ENCODE peak calls at places on chromosomes 12 and 14, in nine cellular contexts. One of them, this sample, is unnamed.

GRCh38 chr14:83164016-83164415 is 1630.4 kb upstream of the SEL1L start:
- DNase-seq in NT2/D1: no peak
- DNase-seq in cardiac muscle cell: peak
- DNase-seq in activated T-cell treated with anti-CD3 and anti-CD28 coated beads for 1 hour: no peak
- DNase-seq in AG09309: no peak
- DNase-seq in left cardiac atrium: no peak
- DNase-seq in NCI-H2029: no peak
- DNase-seq in lower leg skin: peak
- DNase-seq in NCI-H460: no peak
- DNase-seq in this sample: no peak

GRCh38 chr12:52436000-52436827 is 2.0 kb upstream of the KRT75 start:
- DNase-seq in NT2/D1: no peak
- DNase-seq in cardiac muscle cell: peak
- DNase-seq in activated T-cell treated with anti-CD3 and anti-CD28 coated beads for 1 hour: no peak
- DNase-seq in AG09309: no peak
- DNase-seq in left cardiac atrium: peak
- DNase-seq in NCI-H2029: peak
- DNase-seq in lower leg skin: no peak
- DNase-seq in NCI-H460: no peak
- DNase-seq in this sample: no peak

GRCh38 chr14:32331227-32331597 is 2.1 kb downstream of the AKAP6 start:
- DNase-seq in NT2/D1: no peak
- DNase-seq in cardiac muscle cell: no peak
- DNase-seq in activated T-cell treated with anti-CD3 and anti-CD28 coated beads for 1 hour: no peak
- DNase-seq in AG09309: no peak
- DNase-seq in left cardiac atrium: no peak
- DNase-seq in NCI-H2029: peak
- DNase-seq in lower leg skin: no peak
- DNase-seq in NCI-H460: no peak
- DNase-seq in this sample: peak

GRCh38 chr12:1692895-1693294 is 2.0 kb downstream of the ADIPOR2 start:
- DNase-seq in NT2/D1: no peak
- DNase-seq in cardiac muscle cell: no peak
- DNase-seq in activated T-cell treated with anti-CD3 and anti-CD28 coated beads for 1 hour: no peak
- DNase-seq in AG09309: no peak
- DNase-seq in left cardiac atrium: no peak
- DNase-seq in NCI-H2029: no peak
- DNase-seq in lower leg skin: no peak
- DNase-seq in NCI-H460: no peak
- DNase-seq in this sample: no peak

GRCh38 chr14:81801921-81802320 is 268.3 kb upstream of the SEL1L start:
- DNase-seq in NT2/D1: no peak
- DNase-seq in cardiac muscle cell: no peak
- DNase-seq in activated T-cell treated with anti-CD3 and anti-CD28 coated beads for 1 hour: no peak
- DNase-seq in AG09309: no peak
- DNase-seq in left cardiac atrium: no peak
- DNase-seq in NCI-H2029: no peak
- DNase-seq in lower leg skin: no peak
- DNase-seq in NCI-H460: no peak
- DNase-seq in this sample: peak

GRCh38 chr14:39267592-39268112 is 33.9 kb downstream of the MIA2 start:
- DNase-seq in NT2/D1: no peak
- DNase-seq in cardiac muscle cell: no peak
- DNase-seq in activated T-cell treated with anti-CD3 and anti-CD28 coated beads for 1 hour: no peak
- DNase-seq in AG09309: no peak
- DNase-seq in left cardiac atrium: no peak
- DNase-seq in NCI-H2029: peak
- DNase-seq in lower leg skin: no peak
- DNase-seq in NCI-H460: peak
- DNase-seq in this sample: no peak

GRCh38 chr12:32532951-32533350 is 133.6 kb downstream of the FGD4 start:
- DNase-seq in NT2/D1: no peak
- DNase-seq in cardiac muscle cell: no peak
- DNase-seq in activated T-cell treated with anti-CD3 and anti-CD28 coated beads for 1 hour: no peak
- DNase-seq in AG09309: no peak
- DNase-seq in left cardiac atrium: no peak
- DNase-seq in NCI-H2029: no peak
- DNase-seq in lower leg skin: no peak
- DNase-seq in NCI-H460: no peak
- DNase-seq in this sample: no peak

GRCh38 chr14:65444230-65444629 is 31.7 kb downstream of the FUT8 start:
- DNase-seq in NT2/D1: no peak
- DNase-seq in cardiac muscle cell: no peak
- DNase-seq in activated T-cell treated with anti-CD3 and anti-CD28 coated beads for 1 hour: no peak
- DNase-seq in AG09309: no peak
- DNase-seq in left cardiac atrium: no peak
- DNase-seq in NCI-H2029: no peak
- DNase-seq in lower leg skin: no peak
- DNase-seq in NCI-H460: no peak
- DNase-seq in this sample: no peak

GRCh38 chr12:3205742-3206519 is 128.8 kb downstream of the TSPAN9 start:
- DNase-seq in NT2/D1: no peak
- DNase-seq in cardiac muscle cell: no peak
- DNase-seq in activated T-cell treated with anti-CD3 and anti-CD28 coated beads for 1 hour: no peak
- DNase-seq in AG09309: no peak
- DNase-seq in left cardiac atrium: no peak
- DNase-seq in NCI-H2029: no peak
- DNase-seq in lower leg skin: no peak
- DNase-seq in NCI-H460: no peak
- DNase-seq in this sample: no peak

GRCh38 chr14:85516239-85517112 is 13.5 kb upstream of the FLRT2 start:
- DNase-seq in NT2/D1: no peak
- DNase-seq in cardiac muscle cell: no peak
- DNase-seq in activated T-cell treated with anti-CD3 and anti-CD28 coated beads for 1 hour: no peak
- DNase-seq in AG09309: peak
- DNase-seq in left cardiac atrium: no peak
- DNase-seq in NCI-H2029: no peak
- DNase-seq in lower leg skin: no peak
- DNase-seq in NCI-H460: peak
- DNase-seq in this sample: no peak

GRCh38 chr12:102964872-102965271 is 7.4 kb downstream of the ASCL1 start:
- DNase-seq in NT2/D1: no peak
- DNase-seq in cardiac muscle cell: peak
- DNase-seq in activated T-cell treated with anti-CD3 and anti-CD28 coated beads for 1 hour: no peak
- DNase-seq in AG09309: no peak
- DNase-seq in left cardiac atrium: no peak
- DNase-seq in NCI-H2029: peak
- DNase-seq in lower leg skin: no peak
- DNase-seq in NCI-H460: no peak
- DNase-seq in this sample: peak

GRCh38 chr12:25151476-25151875 is 43.5 kb downstream of the DNAI7 start:
- DNase-seq in NT2/D1: peak
- DNase-seq in cardiac muscle cell: peak
- DNase-seq in activated T-cell treated with anti-CD3 and anti-CD28 coated beads for 1 hour: no peak
- DNase-seq in AG09309: peak
- DNase-seq in left cardiac atrium: peak
- DNase-seq in NCI-H2029: no peak
- DNase-seq in lower leg skin: peak
- DNase-seq in NCI-H460: peak
- DNase-seq in this sample: peak